ENCODE peak calls at places on chromosomes 12 and 14, in five cellular contexts. H, F, C, O and U are unnamed samples.

GRCh38 chr12:58750484-58750883 is 169.8 kb downstream of the LRIG3 start:
- DNase-seq in H (no peak), F (no peak), C (peak; percentile 98), O (no peak), U (no peak)

GRCh38 chr12:68303850-68304249 is 28.3 kb downstream of the MDM1 start:
- DNase-seq in H (no peak), F (no peak), C (peak; percentile 63), O (no peak), U (peak; percentile 41)

GRCh38 chr12:124032265-124032886 is 59.4 kb downstream of the ZNF664 start:
- DNase-seq in H (no peak), F (peak; percentile 12), C (peak; percentile 79), O (peak; percentile 72), U (no peak)

GRCh38 chr12:56657416-56658379 is 11.9 kb upstream of the ATP5F1B start:
- DNase-seq in H (no peak), F (no peak), C (no peak), O (peak; percentile 39), U (no peak)

GRCh38 chr14:68089146-68089715 is 269.7 kb downstream of the RAD51B start:
- DNase-seq in H (no peak), F (no peak), C (peak; percentile 39), O (no peak), U (no peak)

GRCh38 chr12:108495054-108495453 is 20.0 kb upstream of the FICD start:
- DNase-seq in H (no peak), F (no peak), C (peak; percentile 24), O (peak; percentile 45), U (no peak)

GRCh38 chr12:104805186-104805585 is 152.9 kb downstream of the SLC41A2 start:
- DNase-seq in H (no peak), F (no peak), C (peak; percentile 24), O (no peak), U (no peak)

GRCh38 chr14:89477391-89477790 is 60.4 kb upstream of the FOXN3 start:
- DNase-seq in H (no peak), F (no peak), C (no peak), O (no peak), U (peak; percentile 35)

GRCh38 chr14:95189400-95190162 is 32.3 kb upstream of the DICER1 start:
- DNase-seq in H (no peak), F (no peak), C (no peak), O (no peak), U (no peak)

GRCh38 chr12:92518071-92518470 is 184.7 kb upstream of the PLEKHG7 start:
- DNase-seq in H (no peak), F (no peak), C (no peak), O (no peak), U (no peak)

GRCh38 chr14:23326491-23327332 is 5.5 kb downstream of the PABPN1 start:
- DNase-seq in H (no peak), F (no peak), C (no peak), O (no peak), U (no peak)

GRCh38 chr12:105331805-105332251 is 1.3 kb downstream of the C12orf75 start:
- DNase-seq in H (no peak), F (no peak), C (peak; percentile 23), O (peak; percentile 30), U (no peak)

GRCh38 chr12:47807338-47807737 is 12.4 kb downstream of the HDAC7 start:
- DNase-seq in H (no peak), F (no peak), C (no peak), O (no peak), U (no peak)

GRCh38 chr12:67096533-67097318 is 172.4 kb upstream of the CAND1 start:
- DNase-seq in H (no peak), F (no peak), C (no peak), O (no peak), U (no peak)

GRCh38 chr12:68609955-68610434 is 704 bp upstream of the RAP1B start:
- DNase-seq in H (no peak), F (no peak), C (peak; percentile 45), O (no peak), U (no peak)

GRCh38 chr12:108400060-108400459 is 60.9 kb upstream of the CMKLR1 start:
- DNase-seq in H (no peak), F (no peak), C (no peak), O (no peak), U (no peak)

GRCh38 chr12:11785722-11786121 is 136.2 kb downstream of the ETV6 start:
- DNase-seq in H (no peak), F (no peak), C (peak; percentile 71), O (no peak), U (no peak)

GRCh38 chr12:27542628-27543027 is 18.6 kb downstream of the PPFIBP1 start:
- DNase-seq in H (no peak), F (no peak), C (peak; percentile 90), O (no peak), U (no peak)

GRCh38 chr12:119669744-119670472 is 2.0 kb downstream of the PRKAB1 start:
- DNase-seq in H (no peak), F (no peak), C (no peak), O (no peak), U (no peak)

GRCh38 chr14:80577599-80577998 is 363.9 kb downstream of the CEP128 start:
- DNase-seq in H (no peak), F (no peak), C (no peak), O (no peak), U (no peak)

GRCh38 chr12:47267571-47267970 is 187.8 kb upstream of the AMIGO2 start:
- DNase-seq in H (no peak), F (no peak), C (no peak), O (no peak), U (no peak)

GRCh38 chr12:116735951-116736599 is 1.8 kb downstream of the SPRING1 start:
- DNase-seq in H (no peak), F (no peak), C (no peak), O (no peak), U (no peak)

GRCh38 chr12:132395192-132395907 is 66.0 kb upstream of the GALNT9 start:
- DNase-seq in H (no peak), F (no peak), C (no peak), O (no peak), U (no peak)

GRCh38 chr12:23895792-23896218 is 53.7 kb downstream of the SOX5 start:
- DNase-seq in H (no peak), F (no peak), C (no peak), O (no peak), U (no peak)

GRCh38 chr12:131049002-131049401 is 95.3 kb downstream of the ADGRD1 start:
- DNase-seq in H (no peak), F (no peak), C (no peak), O (no peak), U (no peak)

GRCh38 chr14:61562321-61563161 is 132.8 kb upstream of the HIF1A start:
- DNase-seq in H (peak; percentile 45), F (no peak), C (peak; percentile 99), O (no peak), U (no peak)

GRCh38 chr14:64447890-64448667 is 17.2 kb upstream of the AKAP5 start:
- DNase-seq in H (no peak), F (no peak), C (no peak), O (no peak), U (no peak)

GRCh38 chr14:88829685-88830302 is 5.3 kb downstream of the TTC8 start:
- DNase-seq in H (no peak), F (no peak), C (no peak), O (no peak), U (no peak)

GRCh38 chr12:42118136-42118879 is 26.4 kb downstream of the GXYLT1 start:
- DNase-seq in H (no peak), F (no peak), C (no peak), O (no peak), U (no peak)

GRCh38 chr14:28952707-28953106 is 186.1 kb downstream of the FOXG1 start:
- DNase-seq in H (no peak), F (no peak), C (no peak), O (no peak), U (no peak)

GRCh38 chr12:1003600-1004271 is 12.7 kb downstream of the ERC1 start:
- DNase-seq in H (no peak), F (no peak), C (no peak), O (no peak), U (no peak)

GRCh38 chr14:89212386-89213235 is 204.4 kb downstream of the FOXN3 start:
- DNase-seq in H (no peak), F (no peak), C (no peak), O (no peak), U (no peak)

GRCh38 chr14:75147423-75148071 is 20.7 kb upstream of the NEK9 start:
- DNase-seq in H (no peak), F (no peak), C (peak; percentile 84), O (no peak), U (peak; percentile 84)

GRCh38 chr12:113929312-113929989 is 36.7 kb downstream of the RBM19 start:
- DNase-seq in H (no peak), F (peak; percentile 23), C (no peak), O (no peak), U (no peak)